ENCODE peak calls at places on chromosomes 11 and 22, in four cellular contexts. O is activated T-cell treated with anti-CD3 and anti-CD28 coated beads, Interleukin-2, amount 50 U/mL, for 4 hours; I is WTC11; N is activated naive CD4-positive, alpha-beta T cell. Z is an unnamed sample.

GRCh38 chr11:108923413-108923812 is 258.5 kb downstream of the DDX10 start:
- DNase-seq in O (no peak), N (no peak), I (no peak), Z (no peak)

GRCh38 chr11:134362192-134362901 is 30.6 kb downstream of the GLB1L2 start:
- DNase-seq in O (no peak), I (no peak), N (no peak), Z (no peak)

GRCh38 chr11:1036931-1037330 is 413 bp upstream of the MUC6 start:
- DNase-seq in O (no peak), I (no peak), N (no peak), Z (no peak)

GRCh38 chr11:120748485-120748814 is 236.9 kb downstream of the GRIK4 start:
- DNase-seq in O (no peak), N (no peak), I (no peak), Z (no peak)

GRCh38 chr11:66146940-66147339 is 76.9 kb downstream of the PACS1 start:
- DNase-seq in I (no peak), N (no peak), O (no peak), Z (no peak)

GRCh38 chr11:2562897-2563215 is 118.0 kb downstream of the KCNQ1 start:
- DNase-seq in N (no peak), O (no peak), I (peak), Z (no peak)

GRCh38 chr22:22210375-22210774 is 34.2 kb upstream of the VPREB1 start:
- DNase-seq in N (no peak), O (peak), I (no peak), Z (peak)

GRCh38 chr22:49170053-49170452 is 657.6 kb downstream of the BRD1 start:
- DNase-seq in O (no peak), N (no peak), I (peak), Z (no peak)

GRCh38 chr11:44622190-44622650 is 56.8 kb downstream of the CD82 start:
- DNase-seq in N (no peak), I (no peak), O (no peak), Z (no peak)

GRCh38 chr11:47726878-47727514 is 11.8 kb upstream of the AGBL2 start:
- DNase-seq in N (no peak), I (no peak), O (no peak), Z (no peak)

GRCh38 chr22:50314081-50314454 is 6.6 kb upstream of the PLXNB2 start:
- DNase-seq in I (no peak), O (no peak), N (no peak), Z (no peak)

GRCh38 chr11:63535734-63536133 is 874 bp upstream of the PLAAT4 start:
- DNase-seq in O (no peak), I (no peak), N (no peak), Z (no peak)

GRCh38 chr22:25661067-25661466 is 80.9 kb upstream of the MYO18B start:
- DNase-seq in N (no peak), O (no peak), I (no peak), Z (no peak)

GRCh38 chr22:38649841-38650522 is 6.2 kb downstream of the FAM227A start:
- DNase-seq in O (no peak), I (no peak), N (no peak), Z (peak)

GRCh38 chr11:47137476-47137875 is 39.2 kb downstream of the ARFGAP2 start:
- DNase-seq in I (no peak), N (no peak), O (no peak), Z (no peak)

GRCh38 chr11:20762980-20763379 is 93.6 kb downstream of the NELL1 start:
- DNase-seq in O (no peak), I (no peak), N (no peak), Z (no peak)

GRCh38 chr22:37545703-37546435 is 14.4 kb upstream of the CDC42EP1 start:
- DNase-seq in N (no peak), I (peak), O (no peak), Z (peak)

GRCh38 chr11:120830092-120830491 is 193.8 kb upstream of the TBCEL start:
- DNase-seq in O (no peak), N (no peak), I (no peak), Z (no peak)

GRCh38 chr11:116776522-116776984 is 3.8 kb upstream of the BUD13 start:
- DNase-seq in I (no peak), O (no peak), N (no peak), Z (no peak)

GRCh38 chr11:95345651-95346050 is 114.6 kb upstream of the SESN3 start:
- DNase-seq in N (no peak), O (no peak), I (no peak), Z (no peak)

GRCh38 chr11:77732143-77732542 is 88.4 kb downstream of the RSF1 start:
- DNase-seq in N (no peak), O (no peak), I (no peak), Z (no peak)

GRCh38 chr11:47184711-47185304 is 1.4 kb downstream of the PACSIN3 start:
- DNase-seq in I (no peak), O (no peak), N (no peak), Z (peak)

GRCh38 chr22:37179622-37180420 is 8.2 kb downstream of the C1QTNF6 start:
- DNase-seq in I (no peak), N (no peak), O (no peak), Z (no peak)

GRCh38 chr22:44224166-44224565 is 43.4 kb downstream of the PARVG start:
- DNase-seq in I (no peak), N (no peak), O (no peak), Z (peak)

GRCh38 chr11:44015624-44016007 is 32.2 kb upstream of the ACCSL start:
- DNase-seq in O (no peak), I (no peak), N (no peak), Z (no peak)

GRCh38 chr22:50019316-50019715 is 6.8 kb upstream of the IL17REL start:
- DNase-seq in O (no peak), N (no peak), I (no peak), Z (no peak)

GRCh38 chr11:8744423-8744822 is 61.8 kb downstream of the RPL27A start:
- DNase-seq in N (no peak), O (no peak), I (no peak), Z (peak)

GRCh38 chr11:2293396-2294339 is 8.1 kb downstream of the C11orf21 start:
- DNase-seq in N (no peak), I (peak), O (no peak), Z (no peak)

GRCh38 chr11:69434341-69434960 is 47.0 kb upstream of the LINC01488 start:
- DNase-seq in O (no peak), N (no peak), I (peak), Z (no peak)

GRCh38 chr11:82229346-82229745 is 504.3 kb downstream of the FAM181B start:
- DNase-seq in O (no peak), N (no peak), I (no peak), Z (peak)

GRCh38 chr11:284081-285020 is 4.6 kb upstream of the PGGHG start:
- DNase-seq in I (no peak), O (no peak), N (no peak), Z (no peak)

GRCh38 chr11:235180-235997 is 753 bp downstream of the SIRT3 start:
- DNase-seq in O (peak), N (no peak), I (no peak), Z (peak)

GRCh38 chr22:33000342-33001280 is 57.6 kb downstream of the SYN3 start:
- DNase-seq in N (no peak), I (peak), O (peak), Z (peak)

GRCh38 chr11:77322506-77322905 is 21.0 kb upstream of the GDPD4 start:
- DNase-seq in O (no peak), N (no peak), I (no peak), Z (no peak)

GRCh38 chr22:37749831-37750595 is 53.2 kb downstream of the TRIOBP start:
- DNase-seq in O (no peak), I (no peak), N (no peak), Z (peak)

GRCh38 chr22:28243539-28243938 is 324.5 kb upstream of the PITPNB start:
- DNase-seq in N (no peak), O (no peak), I (no peak), Z (no peak)

GRCh38 chr22:23579870-23580585 is at the start of gene IGLL1:
- DNase-seq in O (no peak), N (no peak), I (no peak), Z (no peak)

GRCh38 chr11:95908826-95909225 is 15.1 kb downstream of the MTMR2 start:
- DNase-seq in I (no peak), O (no peak), N (no peak), Z (no peak)

Z was measured in epithelial cell of esophagus.